ENCODE peak calls at places on chromosomes 16 and 17, in five cellular contexts. Q, K, E, L and J are unnamed samples.

GRCh38 chr16:70529051-70529777 is 5.6 kb downstream of the SF3B3 start:
- DNase-seq in Q (no peak), K (no peak), E (no peak), L (peak; percentile 55), J (no peak)

GRCh38 chr16:57590654-57591085 is 37.8 kb upstream of the ADGRG1 start:
- DNase-seq in Q (no peak), K (no peak), L (peak; percentile 77), E (no peak), J (no peak)

GRCh38 chr17:64348666-64349065 is 42.0 kb downstream of the PECAM1 start:
- DNase-seq in E (no peak), Q (no peak), L (no peak), K (no peak), J (no peak)

GRCh38 chr17:44533533-44534246 is 23.6 kb upstream of the FZD2 start:
- DNase-seq in L (peak; percentile 52), E (peak; percentile 97), Q (peak; percentile 97), K (peak; percentile 90), J (peak; percentile 94)

GRCh38 chr16:4261557-4262172 is 11.2 kb downstream of the TFAP4 start:
- DNase-seq in E (peak; percentile 90), L (no peak), K (peak; percentile 45), Q (peak; percentile 71), J (peak; percentile 77)

GRCh38 chr17:62824290-62825135 is 16.4 kb upstream of the MARCHF10 start:
- DNase-seq in E (no peak), Q (no peak), L (peak; percentile 96), K (no peak), J (no peak)

GRCh38 chr17:29615048-29615385 is 7.7 kb downstream of the CORO6 start:
- DNase-seq in E (no peak), K (no peak), L (no peak), Q (no peak), J (no peak)

GRCh38 chr16:60655514-60656153 is 1380.6 kb downstream of the CDH8 start:
- DNase-seq in L (no peak), Q (no peak), E (no peak), K (no peak), J (no peak)

GRCh38 chr17:44827863-44828262 is 2.2 kb downstream of the GJC1 start:
- DNase-seq in Q (no peak), E (no peak), L (no peak), K (no peak), J (no peak)

GRCh38 chr16:77344306-77344705 is 90.5 kb downstream of the ADAMTS18 start:
- DNase-seq in E (no peak), Q (no peak), L (peak; percentile 55), K (no peak), J (no peak)

GRCh38 chr17:19787733-19788357 is 39.7 kb upstream of the ALDH3A1 start:
- DNase-seq in Q (no peak), L (peak; percentile 6), K (no peak), E (no peak), J (no peak)

GRCh38 chr17:9240659-9241370 is 219.5 kb downstream of the NTN1 start:
- DNase-seq in K (peak; percentile 74), L (no peak), Q (no peak), E (peak; percentile 65), J (no peak)

GRCh38 chr17:42135664-42136653 is 13.4 kb downstream of the HSPB9 start:
- DNase-seq in Q (peak; percentile 51), K (peak; percentile 59), E (peak; percentile 69), L (peak; percentile 37), J (no peak)

GRCh38 chr17:16314859-16315258 is 38.4 kb downstream of the CENPV start:
- DNase-seq in K (no peak), L (no peak), Q (no peak), E (no peak), J (no peak)

GRCh38 chr16:51429041-51429440 is 278.0 kb upstream of the SALL1 start:
- DNase-seq in L (no peak), K (no peak), Q (no peak), E (no peak), J (no peak)

GRCh38 chr16:58148526-58148925 is 19.3 kb upstream of the CFAP20 start:
- DNase-seq in K (no peak), E (no peak), L (no peak), Q (no peak), J (no peak)

GRCh38 chr17:4241535-4241934 is 22.2 kb downstream of the ANKFY1 start:
- DNase-seq in E (no peak), L (no peak), K (no peak), Q (no peak), J (no peak)

GRCh38 chr16:73025506-73026131 is 22.3 kb downstream of the ZFHX3 start:
- DNase-seq in L (no peak), Q (no peak), K (no peak), E (no peak), J (no peak)

GRCh38 chr16:88905563-88905962 is 39.1 kb upstream of the PABPN1L start:
- DNase-seq in Q (no peak), L (no peak), K (no peak), E (peak; percentile 73), J (no peak)

DNA sequence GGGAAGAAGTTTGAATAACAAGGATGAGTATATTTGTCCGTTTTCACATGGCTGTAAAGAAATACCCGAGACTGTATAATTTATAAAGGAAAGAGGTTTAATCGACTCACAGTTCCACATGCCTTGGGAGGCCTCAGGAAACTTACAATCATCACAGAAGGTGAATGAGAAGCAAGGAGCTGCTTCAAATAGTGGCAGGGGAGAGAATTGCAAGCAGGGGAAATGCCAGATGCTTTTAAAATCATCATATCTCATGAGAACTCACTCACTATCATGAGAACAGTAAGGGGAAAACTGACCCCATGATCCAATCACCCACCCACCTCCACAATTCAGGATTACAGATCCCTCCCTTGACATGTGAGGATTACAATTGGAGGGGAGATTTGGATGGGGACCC is 212.8 kb upstream of the CDH8 start:
- DNase-seq in Q (no peak), L (no peak), E (no peak), K (no peak), J (no peak)
- TF ChIP-seq CTCF in Q (no peak), L (no peak), E (no peak), K (no peak), J (no peak)

DNA sequence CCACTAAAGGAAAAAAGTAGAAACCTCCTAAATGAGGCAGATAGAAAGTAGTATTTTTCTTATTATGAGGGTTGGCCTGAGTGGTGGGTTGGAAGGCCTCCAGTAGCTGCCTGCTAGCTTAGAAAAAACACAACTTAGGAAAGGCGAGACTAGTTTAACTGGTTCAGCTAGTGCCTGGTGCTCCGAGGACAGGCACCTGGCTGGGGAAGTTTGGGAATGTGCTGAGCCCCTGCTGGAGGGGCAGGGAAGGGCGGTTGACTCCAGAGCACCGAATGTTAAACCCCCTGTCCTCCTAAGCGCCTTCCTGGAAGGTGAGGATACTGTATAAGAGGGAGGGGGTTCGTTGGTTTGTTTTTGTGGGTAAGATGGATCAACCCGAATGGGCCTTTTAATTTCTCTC is 19.9 kb downstream of the LDHD start:
- DNase-seq in L (peak; percentile 63), E (peak; percentile 80), Q (no peak), K (no peak), J (peak; percentile 57)
- TF ChIP-seq CTCF in L (peak; percentile 68), E (no peak), Q (peak; percentile 38), K (no peak), J (peak; percentile 47)

GRCh38 chr17:43170140-43170765 is 761 bp upstream of the NBR1 start:
- DNase-seq in K (peak; percentile 82), L (peak; percentile 96), E (peak; percentile 87), Q (peak; percentile 95), J (peak; percentile 71)
- TF ChIP-seq CTCF in K (no peak), L (no peak), E (no peak), Q (no peak), J (no peak)

GRCh38 chr17:79028496-79029326 is 4.7 kb downstream of the C1QTNF1 start:
- DNase-seq in Q (no peak), L (no peak), K (no peak), E (no peak), J (no peak)
- TF ChIP-seq CTCF in Q (peak; percentile 49), L (peak; percentile 32), K (peak; percentile 25), E (no peak), J (no peak)

GRCh38 chr17:17849863-17850373 is 13.1 kb upstream of the SREBF1 start:
- DNase-seq in K (no peak), Q (no peak), L (no peak), E (no peak), J (no peak)
- TF ChIP-seq CTCF in K (peak; percentile 48), Q (no peak), L (no peak), E (no peak), J (no peak)

DNA sequence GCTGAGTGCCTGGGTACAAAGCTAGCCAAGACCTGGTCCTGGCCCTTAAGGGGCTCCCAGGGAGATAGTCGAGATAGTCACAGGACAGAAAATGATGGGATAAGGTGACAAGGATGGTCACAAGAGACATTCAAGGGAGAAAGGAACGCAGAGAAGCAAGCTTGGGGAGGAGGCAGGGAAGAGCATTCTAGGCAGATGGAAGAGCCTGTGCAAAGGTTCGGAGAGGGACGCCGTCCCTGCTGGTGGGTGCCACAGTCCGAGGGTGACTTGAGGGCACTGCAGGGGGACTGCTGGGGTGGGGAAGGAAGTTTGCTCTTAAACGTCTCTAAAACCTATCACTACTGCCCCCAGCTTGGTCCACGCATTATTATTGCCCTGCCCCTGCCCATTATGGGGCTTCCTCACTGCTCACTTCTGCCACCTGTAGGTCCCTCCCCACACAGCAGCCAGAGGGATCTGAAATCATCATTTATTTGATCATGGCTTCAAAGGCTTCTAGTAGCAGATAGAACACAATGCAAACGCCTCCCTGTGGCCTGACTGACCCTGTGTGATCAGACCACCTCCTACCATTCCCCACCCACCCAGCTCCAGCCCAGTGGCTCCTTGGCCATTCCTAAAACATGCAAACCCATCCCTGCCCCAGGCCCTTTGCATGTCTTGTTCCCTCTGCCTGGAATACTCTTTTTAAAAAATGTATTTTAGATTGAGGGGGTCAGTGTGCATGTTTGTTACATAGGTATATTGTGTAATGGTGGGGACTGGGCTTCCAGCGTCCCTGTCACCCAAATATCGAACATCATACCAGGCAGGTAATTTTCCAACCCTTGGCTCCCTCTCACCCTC is 60.3 kb downstream of the RMI2 start:
- DNase-seq in L (no peak), K (no peak), E (peak; percentile 86), Q (peak; percentile 47), J (no peak)
- TF ChIP-seq CTCF in L (peak; percentile 72), K (peak; percentile 50), E (peak; percentile 49), Q (peak; percentile 58), J (no peak)